ENCODE peak calls at places on chromosome 11, in five cellular contexts. G is IMR-90, B is H9, K is neuronal stem cell, D is mesendoderm. U is an unnamed sample.

GRCh38 chr11:26439854-26440253 is 107.9 kb downstream of the ANO3 start:
- DNase-seq in G (no peak), B (no peak), K (no peak), D (no peak), U (no peak)

GRCh38 chr11:75403037-75403436 is 3.7 kb downstream of the RPS3 start:
- DNase-seq in G (no peak), B (no peak), K (no peak), D (no peak), U (no peak)

GRCh38 chr11:75184757-75185156 is 33.9 kb downstream of the SLCO2B1 start:
- DNase-seq in G (no peak), B (no peak), K (no peak), D (peak; percentile 59), U (no peak)

GRCh38 chr11:97786961-97787360 is 1233.8 kb upstream of the CNTN5 start:
- DNase-seq in G (no peak), B (no peak), K (no peak), D (no peak), U (no peak)

GRCh38 chr11:43942651-43943356 is 367 bp downstream of the C11orf96 start:
- DNase-seq in G (peak; percentile 33), B (peak; percentile 53), K (no peak), D (no peak), U (peak; percentile 67)

GRCh38 chr11:40302669-40303068 is 1156.8 kb downstream of the LRRC4C start:
- DNase-seq in G (peak; percentile 46), B (no peak), K (no peak), D (no peak), U (no peak)

GRCh38 chr11:14741195-14741594 is 97.6 kb downstream of the PDE3B start:
- DNase-seq in G (no peak), B (no peak), K (no peak), D (no peak), U (no peak)

GRCh38 chr11:72766152-72766902 is 14.1 kb upstream of the ARAP1 start:
- DNase-seq in G (no peak), B (no peak), K (no peak), D (no peak), U (no peak)

GRCh38 chr11:119729581-119730346 is 764 bp upstream of the NECTIN1 start:
- DNase-seq in G (peak; percentile 39), B (peak; percentile 56), K (peak; percentile 29), D (peak; percentile 63), U (peak; percentile 65)

GRCh38 chr11:130166457-130166784 is 6.8 kb downstream of the ST14 start:
- DNase-seq in G (peak; percentile 99), B (no peak), K (no peak), D (no peak), U (peak; percentile 90)

GRCh38 chr11:8408151-8408930 is 144.7 kb upstream of the LMO1 start:
- DNase-seq in G (no peak), B (no peak), K (no peak), D (no peak), U (no peak)

DNA sequence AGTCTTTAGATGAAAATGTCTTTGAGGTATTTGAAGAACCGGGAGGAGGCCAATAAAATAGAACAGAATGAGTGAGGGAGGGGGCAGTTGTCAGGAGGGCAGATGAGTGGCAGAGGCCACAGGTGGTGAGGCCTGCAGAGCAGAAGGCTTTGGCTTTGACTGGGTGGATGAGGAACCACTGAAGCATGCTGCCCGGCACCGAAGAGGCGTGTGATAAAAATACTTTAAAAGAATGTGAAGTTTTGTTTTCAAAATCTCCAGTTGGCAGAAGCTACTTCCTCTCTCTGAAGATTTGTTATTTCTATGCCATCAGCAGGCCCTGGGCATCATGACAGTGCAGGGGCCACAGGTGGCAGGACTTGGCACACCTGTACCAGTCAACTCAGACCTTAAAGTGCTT is 6.3 kb downstream of the MS4A12 start:
- DNase-seq in G (no peak), B (no peak), K (no peak), D (no peak), U (no peak)
- H2AK5ac ChIP-seq in G (no peak overlapping the region), B (peak overlapping the region; percentile 93), K (no peak overlapping the region), D (no peak overlapping the region), U (no peak overlapping the region)

GRCh38 chr11:34051349-34052035 is at the start of gene CAPRIN1:
- DNase-seq in G (peak; percentile 83), B (peak; percentile 90), K (peak; percentile 89), D (peak; percentile 97), U (peak; percentile 86)

GRCh38 chr11:34053161-34053686 is 1.7 kb downstream of the CAPRIN1 start:
- DNase-seq in G (peak; percentile 76), B (peak; percentile 55), K (peak; percentile 54), D (peak; percentile 84), U (peak; percentile 87)

GRCh38 chr11:34052608-34053160 is 1.2 kb downstream of the CAPRIN1 start:
- DNase-seq in G (no peak), B (no peak), K (peak; percentile 15), D (peak; percentile 44), U (peak; percentile 38)

GRCh38 chr11:34050967-34051348 is 573 bp upstream of the CAPRIN1 start:
- DNase-seq in G (peak; percentile 30), B (no peak), K (no peak), D (no peak), U (peak; percentile 71)

DNA sequence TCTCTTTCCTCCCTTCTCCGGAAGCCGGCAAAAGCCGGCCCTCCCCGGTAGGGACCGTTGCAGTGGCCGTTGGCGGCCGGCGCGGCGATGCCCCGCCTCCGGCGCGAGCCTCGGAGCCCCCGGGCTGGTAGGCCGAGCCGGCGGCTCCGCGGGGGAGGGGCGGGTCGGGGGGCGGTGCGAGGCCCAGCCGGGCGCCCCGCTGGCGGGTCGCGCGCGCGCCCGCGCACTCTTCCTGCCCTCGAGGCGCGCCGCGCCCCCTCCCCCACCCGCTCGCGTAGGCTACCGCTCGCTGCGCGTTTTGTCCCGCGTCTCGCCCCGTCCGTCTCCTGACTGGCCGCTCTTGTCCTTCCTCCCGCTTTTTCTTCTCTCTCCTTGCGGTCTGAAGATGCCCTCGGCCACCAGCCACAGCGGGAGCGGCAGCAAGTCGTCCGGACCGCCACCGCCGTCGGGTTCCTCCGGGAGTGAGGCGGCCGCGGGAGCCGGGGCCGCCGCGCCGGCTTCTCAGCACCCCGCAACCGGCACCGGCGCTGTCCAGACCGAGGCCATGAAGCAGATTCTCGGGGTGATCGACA is 591 bp downstream of the CAPRIN1 start:
- DNase-seq in G (peak; percentile 84), B (peak; percentile 88), K (peak; percentile 88), D (peak; percentile 92), U (peak; percentile 86)
- H2AK5ac ChIP-seq in G (peak overlapping the region; percentile 89), B (no peak overlapping the region), K (peak overlapping the region; percentile 100), D (no peak overlapping the region), U (peak overlapping the region; percentile 73)

GRCh38 chr11:65899356-65900124 is 648 bp downstream of the FOSL1 start:
- DNase-seq in G (peak; percentile 81), B (peak; percentile 67), K (no peak), D (peak; percentile 71), U (peak; percentile 88)

GRCh38 chr11:65898656-65899355 is 1.4 kb downstream of the FOSL1 start:
- DNase-seq in G (no peak), B (no peak), K (no peak), D (no peak), U (no peak)

GRCh38 chr11:65900899-65901180 is 652 bp upstream of the FOSL1 start:
- DNase-seq in G (no peak), B (no peak), K (no peak), D (no peak), U (no peak)

GRCh38 chr11:65903068-65903481 is 2.9 kb upstream of the FOSL1 start:
- DNase-seq in G (peak; percentile 91), B (peak; percentile 70), K (no peak), D (peak; percentile 96), U (peak; percentile 95)

DNA sequence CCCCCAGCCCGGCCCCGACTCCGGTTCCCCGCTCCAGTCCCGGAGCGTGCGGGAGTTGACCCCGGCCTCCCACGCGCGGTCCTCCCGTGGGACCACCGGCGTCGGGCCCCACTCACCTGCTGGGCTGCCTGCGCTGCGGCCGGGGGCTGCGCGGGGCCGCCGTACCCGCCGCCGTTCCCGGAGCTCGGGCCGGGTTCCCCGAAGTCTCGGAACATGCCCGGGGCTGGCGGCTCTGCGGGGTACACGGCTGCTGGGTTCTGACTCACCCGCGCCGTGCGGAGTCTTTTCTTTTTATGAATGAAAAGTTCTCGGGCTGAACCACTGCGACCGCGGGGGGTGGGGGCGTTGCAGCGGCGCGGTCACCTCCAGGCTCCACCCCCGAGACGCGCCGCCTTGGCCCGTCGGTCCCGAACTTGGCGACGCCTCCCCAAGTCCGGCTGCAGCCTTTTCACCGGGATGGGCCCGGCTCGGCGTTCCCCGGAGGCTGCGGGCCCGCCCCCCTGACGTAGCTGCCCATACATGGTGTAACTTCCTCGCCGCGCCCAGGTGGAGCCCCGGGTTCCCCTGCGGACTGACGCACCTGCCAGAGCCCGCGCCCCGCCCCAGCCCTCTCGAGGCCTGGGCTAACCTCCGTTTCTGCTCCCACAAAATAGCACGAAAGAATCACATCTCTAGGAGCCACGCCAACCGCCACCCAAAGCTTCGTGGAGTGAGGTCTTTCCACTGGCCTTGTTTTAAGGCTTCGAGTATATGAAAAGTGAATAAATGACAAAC is at the start of gene FOSL1:
- DNase-seq in G (peak; percentile 97), B (peak; percentile 99), K (no peak), D (peak; percentile 94), U (peak; percentile 97)
- H2AK5ac ChIP-seq in G (peak within 1 kb of the TSS; percentile 99), B (no peak within 1 kb of the TSS), K (peak within 1 kb of the TSS; percentile 88), D (no peak within 1 kb of the TSS), U (peak within 1 kb of the TSS; percentile 57)

DNA sequence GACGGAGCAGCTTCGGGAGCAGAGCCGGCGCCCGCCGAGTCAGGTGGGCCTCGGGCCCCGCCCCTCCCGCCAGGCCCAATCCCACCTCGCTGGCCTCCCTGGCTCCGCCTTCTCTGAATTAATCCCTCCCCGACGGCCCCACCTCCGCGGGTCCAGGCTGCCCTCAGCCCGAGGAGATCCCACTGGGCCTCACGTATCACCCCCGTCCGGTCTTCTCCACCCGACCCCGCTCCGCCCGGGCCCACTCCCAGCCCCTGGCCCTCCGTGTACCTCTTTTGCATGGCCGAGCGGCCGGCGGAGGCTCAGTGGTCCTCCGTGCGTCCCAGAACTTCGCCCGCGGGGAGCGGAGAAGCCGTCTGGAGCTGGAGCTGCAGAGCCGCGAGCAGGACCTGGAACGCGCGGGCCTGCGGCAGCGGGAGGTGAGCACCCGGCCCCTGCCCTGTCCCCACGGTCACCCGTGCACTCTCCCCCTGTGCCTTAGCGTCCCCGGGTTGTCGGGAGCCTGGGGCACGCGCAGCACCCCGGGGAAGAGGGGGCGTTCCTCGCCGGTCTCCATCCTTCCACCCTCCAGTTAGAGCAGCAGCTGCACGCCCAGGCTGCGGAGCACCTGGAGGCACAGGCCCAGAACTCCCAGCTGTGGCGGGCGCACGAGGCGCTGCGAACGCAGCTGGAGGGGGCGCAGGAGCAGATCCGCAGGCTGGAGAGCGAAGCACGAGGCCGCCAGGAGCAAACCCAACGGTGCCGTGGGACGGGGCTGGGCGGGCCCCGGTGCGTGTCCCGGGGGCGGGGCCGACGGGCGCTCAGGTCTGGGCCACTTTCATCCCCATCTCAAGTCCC is 2.2 kb upstream of the CD151 start:
- DNase-seq in G (no peak), B (peak; percentile 92), K (no peak), D (peak; percentile 90), U (peak; percentile 79)
- H2AK5ac ChIP-seq in G (no peak overlapping the region), B (no peak overlapping the region), K (peak overlapping the region; percentile 43), D (no peak overlapping the region), U (no peak overlapping the region)

DNA sequence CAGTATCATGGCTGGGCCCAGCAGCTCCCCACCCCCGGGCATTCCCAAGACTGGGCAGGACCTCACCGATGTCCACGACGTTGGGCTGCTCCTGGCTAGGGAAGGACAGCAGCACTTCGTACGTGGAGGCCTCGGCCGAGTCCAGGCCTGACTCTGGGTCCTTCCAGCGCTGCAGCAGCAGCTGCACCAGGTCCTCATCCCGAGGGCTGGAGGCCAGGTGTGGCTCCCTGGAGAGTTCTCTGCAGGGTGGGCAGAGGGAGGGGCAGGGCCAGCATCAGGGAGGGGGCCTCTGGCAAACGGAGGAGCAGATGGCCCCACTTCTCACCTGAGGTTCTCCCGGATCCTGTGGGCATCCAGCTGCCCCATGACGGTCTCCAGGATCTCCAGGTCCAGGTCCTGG is 341 bp downstream of the NAALADL1 start:
- DNase-seq in G (no peak), B (no peak), K (no peak), D (no peak), U (no peak)
- H2AK5ac ChIP-seq in G (no peak overlapping the region), B (no peak overlapping the region), K (peak overlapping the region; percentile 90), D (no peak overlapping the region), U (no peak overlapping the region)